ENCODE peak calls at places on chromosomes 11 and 22, in ten cellular contexts. One of them, this sample, is unnamed.

GRCh38 chr11:119474682-119475596 is 52.0 kb upstream of the THY1 start:
- DNase-seq in pancreas: peak; percentile 57
- DNase-seq in spleen: no peak
- DNase-seq in heart right ventricle: peak; percentile 34
- DNase-seq in colonic mucosa: peak; percentile 59
- DNase-seq in A549: peak; percentile 42
- DNase-seq in cardiac muscle cell: peak; percentile 83
- DNase-seq in neural progenitor cell: peak; percentile 86
- DNase-seq in fibroblast of lung: peak; percentile 82
- DNase-seq in DND-41: peak; percentile 63
- DNase-seq in this sample: peak; percentile 23

GRCh38 chr11:62732830-62733229 is 4.5 kb downstream of the TTC9C start:
- DNase-seq in pancreas: no peak
- DNase-seq in spleen: no peak
- DNase-seq in heart right ventricle: no peak
- DNase-seq in colonic mucosa: no peak
- DNase-seq in A549: no peak
- DNase-seq in cardiac muscle cell: peak; percentile 43
- DNase-seq in neural progenitor cell: no peak
- DNase-seq in fibroblast of lung: no peak
- DNase-seq in DND-41: no peak
- DNase-seq in this sample: no peak

GRCh38 chr11:66579017-66579606 is 10.7 kb upstream of the CTSF start:
- DNase-seq in pancreas: peak; percentile 86
- DNase-seq in spleen: peak; percentile 90
- DNase-seq in heart right ventricle: peak; percentile 85
- DNase-seq in colonic mucosa: peak; percentile 73
- DNase-seq in A549: peak; percentile 87
- DNase-seq in cardiac muscle cell: peak; percentile 86
- DNase-seq in neural progenitor cell: peak; percentile 83
- DNase-seq in fibroblast of lung: peak; percentile 73
- DNase-seq in DND-41: peak; percentile 72
- DNase-seq in this sample: peak; percentile 46

GRCh38 chr22:31081963-31082605 is 966 bp downstream of the SMTN start:
- DNase-seq in pancreas: no peak
- DNase-seq in spleen: no peak
- DNase-seq in heart right ventricle: no peak
- DNase-seq in colonic mucosa: no peak
- DNase-seq in A549: no peak
- DNase-seq in cardiac muscle cell: peak; percentile 35
- DNase-seq in neural progenitor cell: no peak
- DNase-seq in fibroblast of lung: peak; percentile 46
- DNase-seq in DND-41: no peak
- DNase-seq in this sample: no peak

GRCh38 chr11:45141631-45142030 is 4.8 kb upstream of the PRDM11 start:
- DNase-seq in pancreas: no peak
- DNase-seq in spleen: no peak
- DNase-seq in heart right ventricle: no peak
- DNase-seq in colonic mucosa: peak; percentile 6
- DNase-seq in A549: no peak
- DNase-seq in cardiac muscle cell: no peak
- DNase-seq in neural progenitor cell: no peak
- DNase-seq in fibroblast of lung: no peak
- DNase-seq in DND-41: no peak
- DNase-seq in this sample: no peak

GRCh38 chr11:22192289-22192641 is 620 bp upstream of the ANO5 start:
- DNase-seq in pancreas: no peak
- DNase-seq in spleen: no peak
- DNase-seq in heart right ventricle: no peak
- DNase-seq in colonic mucosa: peak; percentile 57
- DNase-seq in A549: peak; percentile 66
- DNase-seq in cardiac muscle cell: no peak
- DNase-seq in neural progenitor cell: peak; percentile 61
- DNase-seq in fibroblast of lung: peak; percentile 0
- DNase-seq in DND-41: no peak
- DNase-seq in this sample: no peak

GRCh38 chr11:3146612-3147256 is 18.4 kb downstream of the OSBPL5 start:
- DNase-seq in pancreas: no peak
- DNase-seq in spleen: no peak
- DNase-seq in heart right ventricle: no peak
- DNase-seq in colonic mucosa: no peak
- DNase-seq in A549: no peak
- DNase-seq in cardiac muscle cell: peak; percentile 54
- DNase-seq in neural progenitor cell: no peak
- DNase-seq in fibroblast of lung: peak; percentile 86
- DNase-seq in DND-41: no peak
- DNase-seq in this sample: peak; percentile 36

GRCh38 chr11:116186592-116186991 is 586.2 kb downstream of the BUD13 start:
- DNase-seq in pancreas: no peak
- DNase-seq in spleen: no peak
- DNase-seq in heart right ventricle: no peak
- DNase-seq in colonic mucosa: no peak
- DNase-seq in A549: no peak
- DNase-seq in cardiac muscle cell: no peak
- DNase-seq in neural progenitor cell: no peak
- DNase-seq in fibroblast of lung: no peak
- DNase-seq in DND-41: no peak
- DNase-seq in this sample: no peak

GRCh38 chr11:135075740-135076139 is 663.7 kb upstream of the B3GAT1 start:
- DNase-seq in pancreas: peak; percentile 84
- DNase-seq in spleen: peak; percentile 81
- DNase-seq in heart right ventricle: peak; percentile 35
- DNase-seq in colonic mucosa: peak; percentile 53
- DNase-seq in A549: no peak
- DNase-seq in cardiac muscle cell: peak; percentile 19
- DNase-seq in neural progenitor cell: peak; percentile 52
- DNase-seq in fibroblast of lung: peak; percentile 21
- DNase-seq in DND-41: peak; percentile 64
- DNase-seq in this sample: peak; percentile 28

GRCh38 chr11:117972589-117973445 is 13.4 kb upstream of the IL10RA start:
- DNase-seq in pancreas: no peak
- DNase-seq in spleen: peak; percentile 48
- DNase-seq in heart right ventricle: no peak
- DNase-seq in colonic mucosa: peak; percentile 53
- DNase-seq in A549: no peak
- DNase-seq in cardiac muscle cell: peak; percentile 10
- DNase-seq in neural progenitor cell: no peak
- DNase-seq in fibroblast of lung: no peak
- DNase-seq in DND-41: no peak
- DNase-seq in this sample: no peak

GRCh38 chr22:47627561-47628253 is 865.3 kb downstream of the TBC1D22A start:
- DNase-seq in pancreas: no peak
- DNase-seq in spleen: no peak
- DNase-seq in heart right ventricle: no peak
- DNase-seq in colonic mucosa: no peak
- DNase-seq in A549: no peak
- DNase-seq in cardiac muscle cell: no peak
- DNase-seq in neural progenitor cell: no peak
- DNase-seq in fibroblast of lung: no peak
- DNase-seq in DND-41: no peak
- DNase-seq in this sample: no peak

GRCh38 chr11:71198141-71198822 is 54.1 kb downstream of the SHANK2 start:
- DNase-seq in pancreas: no peak
- DNase-seq in spleen: peak; percentile 41
- DNase-seq in heart right ventricle: no peak
- DNase-seq in colonic mucosa: no peak
- DNase-seq in A549: no peak
- DNase-seq in cardiac muscle cell: no peak
- DNase-seq in neural progenitor cell: no peak
- DNase-seq in fibroblast of lung: no peak
- DNase-seq in DND-41: no peak
- DNase-seq in this sample: no peak

GRCh38 chr11:116513894-116514293 is 258.9 kb downstream of the BUD13 start:
- DNase-seq in pancreas: no peak
- DNase-seq in spleen: no peak
- DNase-seq in heart right ventricle: peak; percentile 18
- DNase-seq in colonic mucosa: peak; percentile 59
- DNase-seq in A549: no peak
- DNase-seq in cardiac muscle cell: peak; percentile 75
- DNase-seq in neural progenitor cell: peak; percentile 69
- DNase-seq in fibroblast of lung: peak; percentile 18
- DNase-seq in DND-41: peak; percentile 20
- DNase-seq in this sample: no peak

GRCh38 chr22:40855104-40855959 is 1.1 kb downstream of the ST13 start:
- DNase-seq in pancreas: no peak
- DNase-seq in spleen: no peak
- DNase-seq in heart right ventricle: no peak
- DNase-seq in colonic mucosa: no peak
- DNase-seq in A549: no peak
- DNase-seq in cardiac muscle cell: peak; percentile 60
- DNase-seq in neural progenitor cell: peak; percentile 8
- DNase-seq in fibroblast of lung: peak; percentile 24
- DNase-seq in DND-41: no peak
- DNase-seq in this sample: no peak

GRCh38 chr22:32803020-32803758 is 1.7 kb downstream of the TIMP3 start:
- DNase-seq in pancreas: no peak
- DNase-seq in spleen: no peak
- DNase-seq in heart right ventricle: no peak
- DNase-seq in colonic mucosa: no peak
- DNase-seq in A549: no peak
- DNase-seq in cardiac muscle cell: no peak
- DNase-seq in neural progenitor cell: peak; percentile 40
- DNase-seq in fibroblast of lung: peak; percentile 85
- DNase-seq in DND-41: no peak
- DNase-seq in this sample: no peak

GRCh38 chr11:128412847-128413791 is 174.2 kb downstream of the ETS1 start:
- DNase-seq in pancreas: no peak
- DNase-seq in spleen: no peak
- DNase-seq in heart right ventricle: no peak
- DNase-seq in colonic mucosa: no peak
- DNase-seq in A549: peak; percentile 3
- DNase-seq in cardiac muscle cell: no peak
- DNase-seq in neural progenitor cell: no peak
- DNase-seq in fibroblast of lung: no peak
- DNase-seq in DND-41: no peak
- DNase-seq in this sample: no peak

GRCh38 chr11:2256293-2256913 is 14.0 kb downstream of the ASCL2 start:
- DNase-seq in pancreas: peak; percentile 45
- DNase-seq in spleen: peak; percentile 46
- DNase-seq in heart right ventricle: no peak
- DNase-seq in colonic mucosa: no peak
- DNase-seq in A549: no peak
- DNase-seq in cardiac muscle cell: no peak
- DNase-seq in neural progenitor cell: no peak
- DNase-seq in fibroblast of lung: no peak
- DNase-seq in DND-41: no peak
- DNase-seq in this sample: no peak

GRCh38 chr11:79098096-79098495 is 342.7 kb downstream of the TENM4 start:
- DNase-seq in pancreas: no peak
- DNase-seq in spleen: no peak
- DNase-seq in heart right ventricle: no peak
- DNase-seq in colonic mucosa: no peak
- DNase-seq in A549: no peak
- DNase-seq in cardiac muscle cell: no peak
- DNase-seq in neural progenitor cell: no peak
- DNase-seq in fibroblast of lung: no peak
- DNase-seq in DND-41: no peak
- DNase-seq in this sample: no peak

DNA sequence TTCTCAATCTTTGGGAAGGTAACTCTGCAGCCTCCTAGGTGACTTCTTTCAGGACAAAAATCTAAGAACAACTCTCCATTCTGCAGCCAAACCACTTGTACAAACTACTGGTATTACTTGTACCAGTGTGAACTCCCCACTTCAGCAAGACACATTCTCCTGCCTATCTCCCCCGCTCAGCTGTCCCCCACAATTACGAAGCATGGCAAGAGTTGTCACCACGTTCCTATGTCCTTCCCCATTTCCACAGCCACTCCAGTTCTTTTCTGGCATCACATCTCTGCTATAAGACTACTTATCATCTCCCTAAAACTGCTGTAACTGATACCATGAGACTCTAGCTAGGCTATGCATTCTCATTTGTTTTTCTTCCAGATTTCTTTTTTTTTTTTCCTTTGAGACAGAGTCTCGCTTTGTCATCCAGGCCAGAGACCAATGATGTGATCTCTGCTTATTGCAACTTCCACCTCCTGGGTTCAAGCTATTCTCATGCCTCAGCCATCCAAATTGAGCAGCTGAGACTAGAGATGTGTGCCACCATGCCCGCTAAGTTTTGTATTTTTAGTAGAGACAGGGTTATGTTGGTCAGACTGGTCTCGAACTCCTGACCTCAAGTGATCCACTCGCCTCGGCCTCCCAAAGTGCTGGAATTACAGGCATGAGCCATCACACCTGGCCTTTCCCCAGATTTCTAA is 71.9 kb upstream of the CDON start:
- DNase-seq in pancreas: no peak
- DNase-seq in spleen: no peak
- DNase-seq in heart right ventricle: no peak
- DNase-seq in colonic mucosa: no peak
- DNase-seq in A549: no peak
- DNase-seq in cardiac muscle cell: no peak
- DNase-seq in neural progenitor cell: no peak
- DNase-seq in fibroblast of lung: no peak
- DNase-seq in DND-41: no peak
- DNase-seq in this sample: no peak
- H3K4me1 ChIP-seq in pancreas: peaks cover 9% of the 10 kb centered on the region
- H3K4me1 ChIP-seq in spleen: no peaks in the 10 kb centered on the region
- H3K4me1 ChIP-seq in heart right ventricle: peaks cover 58% of the 10 kb centered on the region
- H3K4me1 ChIP-seq in colonic mucosa: no peaks in the 10 kb centered on the region
- H3K4me1 ChIP-seq in A549: peaks cover 11% of the 10 kb centered on the region
- H3K4me1 ChIP-seq in cardiac muscle cell: peaks cover 29% of the 10 kb centered on the region
- H3K4me1 ChIP-seq in neural progenitor cell: peaks cover 23% of the 10 kb centered on the region
- H3K4me1 ChIP-seq in fibroblast of lung: peaks cover 4% of the 10 kb centered on the region
- H3K4me1 ChIP-seq in DND-41: no peaks in the 10 kb centered on the region
- H3K4me1 ChIP-seq in this sample: peaks cover 18% of the 10 kb centered on the region

GRCh38 chr11:64146036-64146943 is 19.6 kb downstream of the MACROD1 start:
- DNase-seq in pancreas: peak; percentile 82
- DNase-seq in spleen: peak; percentile 87
- DNase-seq in heart right ventricle: peak; percentile 44
- DNase-seq in colonic mucosa: peak; percentile 71
- DNase-seq in A549: peak; percentile 64
- DNase-seq in cardiac muscle cell: peak; percentile 45
- DNase-seq in neural progenitor cell: peak; percentile 72
- DNase-seq in fibroblast of lung: no peak
- DNase-seq in DND-41: peak; percentile 71
- DNase-seq in this sample: no peak
- TF ChIP-seq CTCF in pancreas: peak; percentile 62
- TF ChIP-seq CTCF in spleen: peak; percentile 47
- TF ChIP-seq CTCF in heart right ventricle: peak; percentile 56
- TF ChIP-seq CTCF in colonic mucosa: peak; percentile 58
- TF ChIP-seq CTCF in A549: peak; percentile 74
- TF ChIP-seq CTCF in cardiac muscle cell: peak; percentile 82
- TF ChIP-seq CTCF in neural progenitor cell: peak; percentile 89
- TF ChIP-seq CTCF in fibroblast of lung: peak; percentile 82
- TF ChIP-seq CTCF in DND-41: peak; percentile 89
- TF ChIP-seq CTCF in this sample: no peak

GRCh38 chr22:46047226-46047625 is 70.3 kb upstream of the WNT7B start:
- DNase-seq in pancreas: peak; percentile 30
- DNase-seq in spleen: peak; percentile 48
- DNase-seq in heart right ventricle: no peak
- DNase-seq in colonic mucosa: no peak
- DNase-seq in A549: no peak
- DNase-seq in cardiac muscle cell: no peak
- DNase-seq in neural progenitor cell: no peak
- DNase-seq in fibroblast of lung: no peak
- DNase-seq in DND-41: no peak
- DNase-seq in this sample: no peak
- H3K4me1 ChIP-seq in pancreas: peaks cover 58% of the 10 kb centered on the region
- H3K4me1 ChIP-seq in spleen: peaks cover 89% of the 10 kb centered on the region
- H3K4me1 ChIP-seq in heart right ventricle: peaks cover 93% of the 10 kb centered on the region
- H3K4me1 ChIP-seq in colonic mucosa: peaks cover 9% of the 10 kb centered on the region
- H3K4me1 ChIP-seq in A549: peaks cover 4% of the 10 kb centered on the region
- H3K4me1 ChIP-seq in cardiac muscle cell: no peaks in the 10 kb centered on the region
- H3K4me1 ChIP-seq in neural progenitor cell: peaks cover 4% of the 10 kb centered on the region
- H3K4me1 ChIP-seq in fibroblast of lung: peaks cover 27% of the 10 kb centered on the region
- H3K4me1 ChIP-seq in DND-41: peaks cover 29% of the 10 kb centered on the region
- H3K4me1 ChIP-seq in this sample: peaks cover 85% of the 10 kb centered on the region

GRCh38 chr11:108121274-108122155 is at the start of gene ACAT1:
- DNase-seq in pancreas: peak; percentile 99
- DNase-seq in spleen: peak; percentile 100
- DNase-seq in heart right ventricle: peak; percentile 99
- DNase-seq in colonic mucosa: peak; percentile 100
- DNase-seq in A549: peak; percentile 73
- DNase-seq in cardiac muscle cell: peak; percentile 93
- DNase-seq in neural progenitor cell: peak; percentile 95
- DNase-seq in fibroblast of lung: peak; percentile 85
- DNase-seq in DND-41: peak; percentile 89
- DNase-seq in this sample: peak; percentile 86
- TF ChIP-seq CTCF in pancreas: peak; percentile 25
- TF ChIP-seq CTCF in spleen: peak; percentile 44
- TF ChIP-seq CTCF in heart right ventricle: peak; percentile 36
- TF ChIP-seq CTCF in colonic mucosa: peak; percentile 26
- TF ChIP-seq CTCF in A549: no peak
- TF ChIP-seq CTCF in cardiac muscle cell: no peak
- TF ChIP-seq CTCF in neural progenitor cell: peak; percentile 36
- TF ChIP-seq CTCF in fibroblast of lung: peak; percentile 16
- TF ChIP-seq CTCF in DND-41: no peak
- TF ChIP-seq CTCF in this sample: peak; percentile 52